ENCODE peak calls at places on chromosomes 11 and 22, in ten cellular contexts. W, G, D, I, A, N, L, H, P and M are unnamed samples.

GRCh38 chr11:17561466-17562001 is 14.5 kb downstream of the OTOG start:
- DNase-seq in W (no peak), D (no peak), L (no peak), A (no peak), G (no peak), P (peak), N (no peak), I (no peak), H (no peak), M (no peak)

GRCh38 chr11:111512296-111513239 is at the start of gene BTG4:
- DNase-seq in D (no peak), H (peak), A (no peak), I (no peak), P (no peak), W (peak), L (peak), G (no peak), N (no peak), M (no peak)

GRCh38 chr22:35661377-35661937 is 13.2 kb downstream of the APOL6 start:
- DNase-seq in W (no peak), P (no peak), A (no peak), L (peak), N (no peak), H (no peak), G (no peak), D (no peak), I (no peak), M (no peak)

GRCh38 chr11:17779861-17780594 is 45.4 kb downstream of the KCNC1 start:
- DNase-seq in W (no peak), A (no peak), P (no peak), H (no peak), L (no peak), I (no peak), N (no peak), G (no peak), D (no peak), M (no peak)

GRCh38 chr11:132848336-132848735 is 684.0 kb downstream of the OPCML start:
- DNase-seq in D (no peak), A (no peak), P (no peak), I (no peak), H (no peak), G (no peak), W (no peak), L (peak), N (no peak), M (no peak)

GRCh38 chr22:28728621-28729313 is 12.9 kb downstream of the CHEK2 start:
- DNase-seq in L (no peak), H (no peak), P (no peak), N (no peak), W (no peak), A (no peak), G (no peak), D (no peak), I (no peak), M (no peak)

GRCh38 chr11:106625566-106625965 is 392.7 kb downstream of the GUCY1A2 start:
- DNase-seq in G (no peak), P (no peak), L (no peak), A (no peak), W (no peak), N (no peak), I (no peak), D (no peak), H (no peak), M (no peak)

GRCh38 chr22:19983701-19984100 is 32.9 kb downstream of the ARVCF start:
- DNase-seq in D (no peak), L (no peak), P (no peak), N (no peak), H (no peak), G (no peak), W (no peak), A (no peak), I (no peak), M (no peak)

GRCh38 chr22:42431401-42432019 is 693 bp downstream of the NFAM1 start:
- DNase-seq in H (no peak), L (peak), I (no peak), W (no peak), P (no peak), G (no peak), N (no peak), D (no peak), A (peak), M (no peak)

GRCh38 chr11:84720706-84721402 is 906.3 kb downstream of the DLG2 start:
- DNase-seq in P (peak), N (no peak), I (peak), A (no peak), W (no peak), H (no peak), G (no peak), D (peak), L (no peak), M (no peak)

GRCh38 chr11:8250981-8251620 is 12.6 kb downstream of the LMO1 start:
- DNase-seq in P (peak), A (no peak), G (no peak), L (no peak), I (no peak), N (no peak), D (no peak), W (no peak), H (no peak), M (no peak)

GRCh38 chr22:28810839-28811491 is 10.6 kb upstream of the XBP1 start:
- DNase-seq in D (no peak), H (no peak), P (no peak), A (no peak), G (no peak), N (no peak), I (peak), L (no peak), W (peak), M (no peak)

GRCh38 chr22:27163162-27164137 is 506.1 kb downstream of the MIAT start:
- DNase-seq in D (no peak), N (no peak), I (no peak), W (no peak), G (no peak), A (no peak), H (no peak), P (no peak), L (no peak), M (no peak)

GRCh38 chr22:39429916-39430575 is 26.8 kb upstream of the MGAT3 start:
- DNase-seq in A (no peak), N (no peak), I (no peak), W (no peak), D (no peak), P (no peak), L (no peak), H (no peak), G (no peak), M (no peak)

GRCh38 chr11:105357146-105357545 is 217.6 kb upstream of the CARD18 start:
- DNase-seq in W (no peak), H (no peak), L (no peak), G (no peak), D (no peak), N (no peak), A (no peak), I (no peak), P (no peak), M (no peak)

GRCh38 chr11:104764718-104765045 is 133.6 kb downstream of the CASP12 start:
- DNase-seq in W (peak), P (no peak), A (no peak), H (no peak), D (no peak), N (no peak), G (no peak), L (no peak), I (no peak), M (no peak)

GRCh38 chr11:60870733-60871377 is 3.5 kb downstream of the ZP1 start:
- DNase-seq in N (no peak), A (no peak), D (no peak), P (no peak), G (no peak), I (no peak), L (no peak), H (no peak), W (no peak), M (no peak)

GRCh38 chr11:2579315-2580060 is 120.3 kb downstream of the KCNQ1OT1 start:
- DNase-seq in L (no peak), I (no peak), H (no peak), A (no peak), W (peak), D (no peak), N (no peak), P (peak), G (no peak), M (no peak)

GRCh38 chr22:37411655-37412054 is 15.6 kb downstream of the ELFN2 start:
- DNase-seq in I (no peak), W (no peak), L (no peak), N (no peak), A (no peak), G (no peak), P (no peak), H (no peak), D (no peak), M (no peak)

GRCh38 chr11:117842131-117842941 is 17.8 kb upstream of the FXYD2 start:
- DNase-seq in H (no peak), A (no peak), N (no peak), W (no peak), L (no peak), D (no peak), I (no peak), P (no peak), G (no peak), M (no peak)